ENCODE peak calls at places on chromosomes 12 and 14, in ten cellular contexts. Z is AG04450; X is Caki2; N is germinal center; M is GM10248; E is activated CD4-positive, CD25-positive, alpha-beta regulatory T cell treated with anti-CD3 and anti-CD28 coated beads, Interleukin-2, amount 50 U/mL, for 16 hours; R is activated T-cell treated with anti-CD3 and anti-CD28 coated beads, Interleukin-2, amount 50 U/mL, for 4 hours; T is PC-9; U is HTR-8/SVneo; C is T-helper 2 cell. O is an unnamed sample.
A peak's percentile ranks its signal among the peaks of the same experiment; 100 is the strongest.

GRCh38 chr14:105086833-105087307 is 21.6 kb upstream of the GPR132 start:
- DNase-seq in Z (no peak), X (peak; percentile 74), N (peak; percentile 77), M (peak; percentile 87), E (peak; percentile 67), R (peak; percentile 82), T (peak; percentile 85), U (peak; percentile 68), C (peak; percentile 71), O (peak; percentile 75)

GRCh38 chr12:46629331-46630229 is 196.2 kb downstream of the SLC38A4 start:
- DNase-seq in Z (no peak), X (peak; percentile 57), N (no peak), M (no peak), E (no peak), R (no peak), T (no peak), U (no peak), C (no peak), O (no peak)

GRCh38 chr14:58746261-58746660 is 108.5 kb downstream of the DACT1 start:
- DNase-seq in Z (peak; percentile 55), X (peak; percentile 69), N (no peak), M (no peak), E (no peak), R (no peak), T (no peak), U (peak; percentile 93), C (no peak), O (no peak)

GRCh38 chr14:97485172-97485571 is 688.0 kb downstream of the VRK1 start:
- DNase-seq in Z (no peak), X (no peak), N (no peak), M (no peak), E (no peak), R (no peak), T (no peak), U (no peak), C (no peak), O (no peak)

GRCh38 chr12:22477166-22477893 is 67.0 kb downstream of the C2CD5 start:
- DNase-seq in Z (peak; percentile 32), X (no peak), N (no peak), M (no peak), E (no peak), R (no peak), T (no peak), U (no peak), C (no peak), O (no peak)

GRCh38 chr12:26097046-26097878 is 27.6 kb downstream of the BHLHE41 start:
- DNase-seq in Z (peak; percentile 58), X (peak; percentile 58), N (peak; percentile 76), M (peak; percentile 67), E (peak; percentile 26), R (peak; percentile 41), T (peak; percentile 82), U (peak; percentile 79), C (peak; percentile 17), O (peak; percentile 28)

GRCh38 chr12:78359530-78359929 is 505.0 kb upstream of the SYT1 start:
- DNase-seq in Z (no peak), X (no peak), N (no peak), M (no peak), E (no peak), R (no peak), T (no peak), U (no peak), C (no peak), O (no peak)

GRCh38 chr12:67669925-67670631 is 21.5 kb downstream of the DYRK2 start:
- DNase-seq in Z (no peak), X (no peak), N (no peak), M (no peak), E (no peak), R (no peak), T (no peak), U (no peak), C (no peak), O (no peak)

GRCh38 chr12:10385181-10385613 is 4.6 kb downstream of the KLRK1 start:
- DNase-seq in Z (no peak), X (peak; percentile 93), N (no peak), M (no peak), E (no peak), R (no peak), T (no peak), U (no peak), C (no peak), O (no peak)

GRCh38 chr12:56358836-56359532 is 923 bp downstream of the STAT2 start:
- DNase-seq in Z (peak; percentile 71), X (peak; percentile 66), N (no peak), M (no peak), E (no peak), R (no peak), T (peak; percentile 8), U (peak; percentile 31), C (no peak), O (no peak)

GRCh38 chr14:76500480-76500879 is 124.5 kb downstream of the ESRRB start:
- DNase-seq in Z (no peak), X (no peak), N (no peak), M (no peak), E (no peak), R (no peak), T (no peak), U (no peak), C (no peak), O (no peak)

GRCh38 chr14:103198429-103199140 is 75.3 kb downstream of the TNFAIP2 start:
- DNase-seq in Z (peak; percentile 27), X (peak; percentile 38), N (no peak), M (no peak), E (no peak), R (no peak), T (peak; percentile 58), U (peak; percentile 73), C (no peak), O (no peak)

GRCh38 chr12:100544165-100544564 is 29.3 kb upstream of the GAS2L3 start:
- DNase-seq in Z (no peak), X (no peak), N (no peak), M (no peak), E (no peak), R (no peak), T (no peak), U (no peak), C (no peak), O (no peak)

GRCh38 chr14:55157080-55157479 is 28.0 kb downstream of the LGALS3 start:
- DNase-seq in Z (no peak), X (no peak), N (no peak), M (no peak), E (no peak), R (no peak), T (no peak), U (no peak), C (no peak), O (no peak)

GRCh38 chr12:54352022-54352531 is 12.2 kb downstream of the GPR84 start:
- DNase-seq in Z (no peak), X (no peak), N (no peak), M (no peak), E (no peak), R (peak; percentile 48), T (no peak), U (no peak), C (no peak), O (no peak)

GRCh38 chr14:66066991-66067788 is 419.0 kb upstream of the CCDC196 start:
- DNase-seq in Z (no peak), X (no peak), N (no peak), M (no peak), E (no peak), R (no peak), T (no peak), U (no peak), C (no peak), O (no peak)

GRCh38 chr12:23950011-23950774 is 723 bp upstream of the SOX5 start:
- DNase-seq in Z (no peak), X (no peak), N (no peak), M (no peak), E (no peak), R (no peak), T (no peak), U (no peak), C (no peak), O (no peak)

GRCh38 chr12:118694128-118694775 is 287.1 kb upstream of the SRRM4 start:
- DNase-seq in Z (no peak), X (no peak), N (no peak), M (no peak), E (no peak), R (no peak), T (no peak), U (no peak), C (no peak), O (no peak)

GRCh38 chr12:32533971-32534590 is 134.7 kb downstream of the FGD4 start:
- DNase-seq in Z (peak; percentile 95), X (peak; percentile 92), N (peak; percentile 29), M (peak; percentile 26), E (no peak), R (no peak), T (peak; percentile 53), U (peak; percentile 52), C (no peak), O (no peak)

GRCh38 chr14:68926236-68926635 is 52.9 kb downstream of the ACTN1 start:
- DNase-seq in Z (no peak), X (no peak), N (no peak), M (no peak), E (no peak), R (no peak), T (no peak), U (no peak), C (no peak), O (no peak)

O was measured in effector CD4-positive, alpha-beta T cell.